ENCODE peak calls at places on chromosomes 16 and 17, in five cellular contexts. W is uterus, S is progenitor cell of endocrine pancreas, Z is A549, G is pancreas. U is an unnamed sample.

GRCh38 chr17:70298929-70299529 is 129.7 kb downstream of the KCNJ2 start:
- DNase-seq in Z (no peak), G (no peak), W (no peak), S (no peak), U (no peak)

GRCh38 chr17:42642377-42642776 is 16.7 kb upstream of the TUBG2 start:
- DNase-seq in W (no peak), S (no peak), Z (no peak), G (no peak), U (no peak)

GRCh38 chr16:49528564-49529150 is 155.1 kb downstream of the C16orf78 start:
- DNase-seq in G (no peak), W (no peak), Z (no peak), S (no peak), U (no peak)

GRCh38 chr16:3182608-3183444 is 5.2 kb upstream of the OR1F1 start:
- DNase-seq in S (no peak), G (no peak), W (no peak), Z (peak), U (no peak)

GRCh38 chr16:58801838-58802237 is 67.7 kb upstream of the GOT2 start:
- DNase-seq in W (no peak), G (no peak), S (no peak), Z (no peak), U (no peak)

GRCh38 chr17:27940503-27940902 is 47.3 kb upstream of the LYRM9 start:
- DNase-seq in G (peak), W (no peak), S (no peak), Z (no peak), U (no peak)

GRCh38 chr16:76428858-76429257 is 151.7 kb downstream of the CNTNAP4 start:
- DNase-seq in Z (no peak), W (no peak), S (no peak), G (no peak), U (no peak)

GRCh38 chr17:76736349-76737081 is 616 bp downstream of the SRSF2 start:
- DNase-seq in G (peak), Z (no peak), W (peak), S (peak), U (no peak)

GRCh38 chr16:49324703-49325102 is 43.1 kb upstream of the CBLN1 start:
- DNase-seq in W (no peak), Z (no peak), S (no peak), G (no peak), U (no peak)

GRCh38 chr17:78822552-78822951 is 18.1 kb downstream of the USP36 start:
- DNase-seq in Z (no peak), G (no peak), S (no peak), W (peak), U (no peak)

GRCh38 chr16:84532299-84532724 is 27.9 kb upstream of the MEAK7 start:
- DNase-seq in G (no peak), W (peak), Z (peak), S (no peak), U (no peak)

GRCh38 chr17:59790936-59791335 is 83.5 kb downstream of the VMP1 start:
- DNase-seq in W (no peak), Z (no peak), S (no peak), G (no peak), U (no peak)

GRCh38 chr16:13873835-13874438 is 46.0 kb upstream of the ERCC4 start:
- DNase-seq in S (no peak), W (no peak), Z (peak), G (no peak), U (peak)

GRCh38 chr16:68902376-68903345 is 59.3 kb downstream of the TANGO6 start:
- DNase-seq in S (peak), G (peak), W (no peak), Z (peak), U (no peak)

GRCh38 chr16:23182206-23182674 is 305 bp upstream of the SCNN1G start:
- DNase-seq in G (peak), S (peak), Z (peak), W (peak), U (peak)

GRCh38 chr17:11293480-11293879 is 52.5 kb downstream of the SHISA6 start:
- DNase-seq in S (no peak), W (no peak), Z (no peak), G (no peak), U (no peak)

GRCh38 chr17:11294826-11295225 is 53.8 kb downstream of the SHISA6 start:
- DNase-seq in G (no peak), S (no peak), W (no peak), Z (no peak), U (no peak)

GRCh38 chr17:11298401-11298800 is 57.4 kb downstream of the SHISA6 start:
- DNase-seq in W (no peak), G (no peak), S (no peak), Z (no peak), U (no peak)

GRCh38 chr17:11300201-11300600 is 59.2 kb downstream of the SHISA6 start:
- DNase-seq in W (no peak), G (no peak), Z (no peak), S (no peak), U (no peak)

DNA sequence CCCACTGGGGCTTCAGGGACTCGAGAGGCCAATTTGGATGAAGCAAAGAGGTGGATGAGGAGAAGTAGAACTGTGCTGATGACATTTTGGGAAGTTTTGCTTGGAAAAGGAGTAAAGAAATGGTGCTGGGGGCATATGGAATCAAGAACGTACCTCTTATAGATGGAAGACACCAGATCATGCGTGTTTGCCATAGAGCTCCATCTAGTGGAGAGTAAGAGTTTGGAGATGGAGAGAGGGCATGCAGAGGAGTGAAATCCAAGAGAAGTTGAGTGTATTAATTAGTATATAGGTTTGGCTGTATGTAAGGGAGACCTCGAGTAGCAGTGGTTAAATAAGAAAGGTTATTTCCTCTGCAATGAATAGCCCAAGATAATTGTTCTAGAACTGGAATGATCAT is 56.0 kb downstream of the SHISA6 start:
- DNase-seq in W (no peak), G (no peak), Z (peak), S (no peak), U (no peak)
- TF ChIP-seq CTCF in W (no peak), G (peak), Z (peak), S (peak), U (peak)

GRCh38 chr16:9176547-9177418 is 85.3 kb downstream of the HAPSTR1 start:
- DNase-seq in Z (no peak), W (no peak), G (no peak), S (no peak), U (no peak)

GRCh38 chr16:9183682-9184353 is 92.4 kb downstream of the HAPSTR1 start:
- DNase-seq in G (no peak), S (no peak), Z (no peak), W (no peak), U (no peak)

DNA sequence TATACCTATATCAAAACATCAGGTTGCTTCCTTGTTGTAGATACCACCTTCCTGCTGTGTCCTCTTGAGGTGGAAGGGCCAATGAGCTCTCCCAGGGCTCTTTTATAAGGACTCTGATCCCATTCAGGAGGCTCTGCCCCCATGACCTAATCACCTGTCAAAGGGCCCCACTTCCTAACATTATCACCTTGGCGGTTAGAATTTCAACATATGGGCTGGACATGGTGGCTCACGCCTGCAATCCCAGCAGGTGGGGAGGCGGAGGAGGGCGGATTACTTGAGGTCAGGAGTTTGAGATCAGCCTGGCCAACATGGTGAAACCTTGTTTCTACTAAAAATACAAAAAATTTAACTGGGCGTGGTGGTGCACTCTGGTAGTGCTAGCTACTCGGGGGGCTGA is 86.4 kb downstream of the HAPSTR1 start:
- DNase-seq in Z (no peak), W (no peak), S (no peak), G (no peak), U (no peak)
- TF ChIP-seq CTCF in Z (no peak), W (no peak), S (no peak), G (no peak), U (no peak)

GRCh38 chr17:37219876-37220608 is 155.7 kb upstream of the C17orf78 start:
- DNase-seq in Z (no peak), G (no peak), W (no peak), S (no peak), U (no peak)

GRCh38 chr17:37225458-37225857 is 150.3 kb upstream of the C17orf78 start:
- DNase-seq in Z (no peak), W (no peak), S (no peak), G (no peak), U (no peak)

GRCh38 chr17:37221865-37222264 is 153.9 kb upstream of the C17orf78 start:
- DNase-seq in S (no peak), W (no peak), Z (no peak), G (no peak), U (no peak)

GRCh38 chr17:37218849-37219248 is 156.9 kb upstream of the C17orf78 start:
- DNase-seq in Z (no peak), G (no peak), W (no peak), S (no peak), U (no peak)

GRCh38 chr17:37220609-37220953 is 155.2 kb upstream of the C17orf78 start:
- DNase-seq in Z (no peak), G (no peak), S (no peak), W (no peak), U (no peak)
- TF ChIP-seq CTCF in Z (peak), G (no peak), S (peak), W (no peak), U (peak)

DNA sequence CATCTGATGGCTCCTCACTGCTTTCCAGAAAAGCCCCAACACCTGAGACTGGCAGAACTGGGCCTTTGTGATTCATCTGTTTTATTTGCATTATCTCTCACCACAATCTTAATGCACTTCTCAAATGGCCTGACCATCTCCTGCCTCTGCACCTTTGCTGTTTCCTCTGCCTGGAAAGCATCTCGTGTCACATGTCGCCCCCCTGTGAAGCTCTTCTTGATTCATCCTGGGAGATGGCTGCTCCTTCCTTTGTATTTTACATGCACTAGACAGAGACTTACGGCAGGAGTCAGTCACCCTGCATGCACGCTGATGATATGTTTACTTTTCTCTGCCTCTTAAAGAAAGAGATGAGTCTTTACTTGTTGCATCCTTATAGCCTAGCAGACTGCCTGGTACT is 30.0 kb downstream of the HNF1B start:
- DNase-seq in S (no peak), Z (peak), W (no peak), G (no peak), U (no peak)
- TF ChIP-seq CTCF in S (no peak), Z (peak), W (no peak), G (no peak), U (no peak)

DNA sequence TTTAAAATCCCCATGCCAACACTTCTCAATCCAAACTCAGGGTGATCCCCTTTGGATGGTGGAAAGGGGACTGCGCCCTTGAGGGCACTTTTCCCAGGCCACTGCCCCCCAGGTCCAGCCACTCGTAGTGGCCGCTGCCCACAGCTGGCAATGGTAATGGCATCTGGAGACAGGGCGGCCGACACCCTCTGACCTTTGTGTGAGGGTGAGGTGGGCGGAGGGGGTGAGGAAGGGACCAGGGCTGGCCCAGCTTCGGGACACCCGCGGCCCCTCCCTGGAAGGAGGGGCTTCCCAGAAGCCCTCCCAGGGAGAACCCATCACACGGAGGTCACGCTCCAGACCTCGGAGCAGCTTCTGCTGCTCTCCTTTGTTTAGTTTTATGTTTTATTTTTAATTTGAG is 289.7 kb downstream of the FOXL1 start:
- DNase-seq in S (no peak), W (no peak), Z (no peak), G (no peak), U (no peak)
- TF ChIP-seq CTCF in S (no peak), W (no peak), Z (no peak), G (no peak), U (no peak)

DNA sequence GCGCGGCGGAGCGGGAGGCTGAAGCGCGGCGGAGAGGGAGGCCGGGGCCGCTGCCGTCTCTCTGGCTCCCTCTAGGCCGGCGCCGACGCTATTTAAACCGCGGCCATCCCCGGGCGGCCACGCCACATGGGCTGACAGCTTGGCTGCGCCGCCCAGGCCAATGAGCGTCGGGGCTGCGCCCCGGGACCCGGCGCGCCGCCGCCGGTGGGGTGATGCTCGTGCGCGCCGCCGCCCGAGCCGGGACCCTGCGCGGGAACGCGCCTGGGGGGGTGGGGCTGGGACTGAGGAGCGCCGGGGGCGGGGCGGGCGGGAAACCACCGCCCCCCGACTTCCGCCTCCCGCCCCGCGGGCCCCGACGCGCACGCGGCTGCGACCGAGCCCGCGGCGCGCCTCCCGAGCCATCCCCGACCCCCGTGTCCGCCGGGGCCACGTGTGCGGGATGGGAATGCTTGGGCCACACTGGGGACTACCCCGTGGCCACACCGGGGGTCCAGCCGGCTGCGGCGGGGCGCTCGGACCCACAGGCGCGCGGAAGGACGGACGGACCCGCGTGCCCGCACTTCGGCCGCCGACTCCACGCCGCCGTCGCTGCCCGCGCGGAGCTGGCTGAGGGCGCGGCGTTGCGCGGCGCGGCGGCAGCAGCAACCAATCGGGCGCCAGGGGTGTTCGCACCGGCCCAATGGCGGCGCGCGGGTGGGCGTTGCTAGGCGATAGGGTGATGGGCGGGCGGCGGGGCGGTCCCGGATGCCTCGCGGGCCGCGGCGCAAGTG is at the start of gene FASN:
- DNase-seq in Z (peak), G (peak), W (peak), S (peak), U (peak)
- TF ChIP-seq CTCF in Z (peak), G (no peak), W (peak), S (peak), U (peak)

GRCh38 chr16:8936421-8936820 is 27.3 kb downstream of the USP7 start:
- DNase-seq in W (no peak), S (peak), G (peak), Z (peak), U (no peak)
- TF ChIP-seq CTCF in W (peak), S (peak), G (peak), Z (peak), U (peak)